ENCODE peak calls at places on chromosome 6, in five cellular contexts. T is activated gamma-delta T cell treated with Interleukin-2 at 50 U/mL for 16 hours, R is Calu3, E is GM23248, J is lower lobe of right lung. A is an unnamed sample.

GRCh38 chr6:160750276-160750689 is 48.2 kb downstream of the PLG start:
- DNase-seq in E (peak; percentile 43), J (no peak), R (peak; percentile 61), T (no peak), A (no peak)

GRCh38 chr6:53635322-53635721 is 30.2 kb downstream of the KLHL31 start:
- DNase-seq in T (no peak), J (no peak), E (no peak), R (no peak), A (no peak)

GRCh38 chr6:30260036-30260504 is 46.9 kb upstream of the TRIM26 start:
- DNase-seq in E (peak; percentile 44), T (peak; percentile 11), J (peak; percentile 53), R (no peak), A (no peak)

GRCh38 chr6:5537967-5538366 is 276.7 kb downstream of the FARS2 start:
- DNase-seq in J (no peak), T (no peak), R (no peak), E (peak; percentile 70), A (no peak)

GRCh38 chr6:150683320-150683719 is 83.6 kb downstream of the PLEKHG1 start:
- DNase-seq in T (no peak), R (no peak), J (no peak), E (no peak), A (no peak)

GRCh38 chr6:152265651-152266050 is 371.5 kb downstream of the SYNE1 start:
- DNase-seq in J (no peak), E (no peak), T (no peak), R (no peak), A (no peak)

GRCh38 chr6:90322976-90323474 is 26.4 kb upstream of the BACH2 start:
- DNase-seq in T (no peak), E (no peak), J (no peak), R (no peak), A (no peak)

GRCh38 chr6:158043008-158043407 is 61.3 kb downstream of the SYNJ2 start:
- DNase-seq in J (peak; percentile 36), T (no peak), R (no peak), E (no peak), A (no peak)

GRCh38 chr6:170034294-170034693 is 256.6 kb downstream of the DLL1 start:
- DNase-seq in E (no peak), R (no peak), T (no peak), J (peak; percentile 17), A (peak; percentile 1)

GRCh38 chr6:11364971-11365397 is 132.5 kb upstream of the NEDD9 start:
- DNase-seq in T (no peak), J (peak; percentile 57), E (no peak), R (no peak), A (no peak)